ENCODE peak calls at places on chromosomes 13 and 19, in six cellular contexts. B is WTC11, Z is H1, D is HCT116, S is HepG2, I is K562. A is an unnamed sample.

GRCh38 chr19:30375651-30376050 is 3.5 kb downstream of the ZNF536 start:
- DNase-seq in Z (no peak), B (no peak), S (no peak), I (no peak), D (no peak), A (no peak)

GRCh38 chr13:26968431-26969335 is 202.9 kb downstream of the USP12 start:
- DNase-seq in I (no peak), D (no peak), Z (no peak), B (no peak), S (peak), A (no peak)

GRCh38 chr13:83798731-83799130 is 83.5 kb downstream of the SLITRK1 start:
- DNase-seq in Z (no peak), D (no peak), I (no peak), S (no peak), B (no peak), A (no peak)

GRCh38 chr13:41411536-41411935 is 45.8 kb upstream of the RGCC start:
- DNase-seq in B (peak), Z (no peak), S (peak), D (peak), I (peak), A (no peak)

GRCh38 chr13:93180376-93180966 is 46.1 kb upstream of the GPC6 start:
- DNase-seq in D (no peak), I (no peak), B (no peak), S (no peak), Z (no peak), A (no peak)

GRCh38 chr13:22076658-22077057 is 405.8 kb downstream of the FGF9 start:
- DNase-seq in Z (no peak), S (no peak), D (no peak), B (no peak), I (no peak), A (no peak)

GRCh38 chr19:1211494-1212234 is 6.1 kb downstream of the STK11 start:
- DNase-seq in D (no peak), Z (no peak), B (peak), S (no peak), I (no peak), A (no peak)

GRCh38 chr19:39334444-39334976 is 1.3 kb downstream of the GMFG start:
- DNase-seq in Z (no peak), B (no peak), I (no peak), S (no peak), D (no peak), A (no peak)

GRCh38 chr19:4539697-4540581 is at the start of gene LRG1:
- DNase-seq in B (no peak), Z (no peak), S (peak), I (peak), D (no peak), A (peak)

GRCh38 chr19:46118136-46118535 is 6.4 kb downstream of the IGFL3 start:
- DNase-seq in I (no peak), Z (no peak), B (no peak), S (no peak), D (no peak), A (no peak)

GRCh38 chr13:110304256-110304655 is 2.7 kb downstream of the COL4A1 start:
- DNase-seq in Z (no peak), B (no peak), D (no peak), S (no peak), I (no peak), A (no peak)

GRCh38 chr19:32702010-32702409 is 10.4 kb downstream of the NUDT19 start:
- DNase-seq in D (no peak), Z (no peak), I (no peak), S (peak), B (no peak), A (no peak)

GRCh38 chr13:72643339-72643989 is 84.0 kb downstream of the MZT1 start:
- DNase-seq in D (peak), I (peak), S (peak), Z (peak), B (peak), A (no peak)

GRCh38 chr13:102035969-102036368 is 365.9 kb downstream of the FGF14 start:
- DNase-seq in S (no peak), Z (no peak), D (no peak), I (no peak), B (no peak), A (no peak)

GRCh38 chr13:59332966-59333365 is 830.8 kb downstream of the DIAPH3 start:
- DNase-seq in B (no peak), S (no peak), Z (no peak), D (no peak), I (no peak), A (no peak)

GRCh38 chr19:1416014-1416841 is 8.8 kb downstream of the DAZAP1 start:
- DNase-seq in I (no peak), S (no peak), Z (no peak), D (no peak), B (no peak), A (no peak)

GRCh38 chr19:1252818-1253513 is 4.6 kb downstream of the MIDN start:
- DNase-seq in I (peak), S (peak), Z (no peak), B (no peak), D (no peak), A (no peak)

GRCh38 chr13:31213681-31214289 is 14.0 kb downstream of the B3GLCT start:
- DNase-seq in B (no peak), S (no peak), Z (no peak), I (no peak), D (no peak), A (no peak)

GRCh38 chr13:30409911-30410704 is 12.2 kb upstream of the UBE2L5 start:
- DNase-seq in S (no peak), Z (no peak), D (no peak), I (no peak), B (no peak), A (no peak)

GRCh38 chr13:111409413-111409812 is 89.0 kb downstream of the TEX29 start:
- DNase-seq in I (no peak), D (no peak), B (no peak), Z (no peak), S (no peak), A (no peak)

GRCh38 chr19:34254552-34255432 is at the start of gene GARRE1:
- DNase-seq in I (peak), B (peak), D (no peak), S (no peak), Z (peak), A (no peak)

GRCh38 chr19:48283908-48284307 is 14.0 kb downstream of the ZNF114 start:
- DNase-seq in Z (no peak), S (no peak), B (no peak), I (no peak), D (no peak), A (no peak)

GRCh38 chr13:96141032-96141431 is 51.1 kb downstream of the HS6ST3 start:
- DNase-seq in B (no peak), Z (no peak), D (no peak), S (peak), I (no peak), A (no peak)

GRCh38 chr19:30309983-30310805 is 62.0 kb upstream of the ZNF536 start:
- DNase-seq in Z (no peak), B (no peak), I (no peak), S (no peak), D (no peak), A (no peak)

GRCh38 chr13:89783221-89783755 is 1564.2 kb upstream of the MIR17HG start:
- DNase-seq in I (no peak), B (no peak), S (no peak), D (no peak), Z (no peak), A (no peak)

GRCh38 chr13:19586904-19587634 is 25.7 kb upstream of the TPTE2 start:
- DNase-seq in D (no peak), I (peak), S (peak), Z (no peak), B (no peak), A (peak)

GRCh38 chr13:75656590-75656989 is 20.5 kb downstream of the LMO7 start:
- DNase-seq in S (no peak), B (no peak), Z (no peak), I (no peak), D (no peak), A (no peak)

GRCh38 chr13:19984430-19985218 is 26.1 kb downstream of the ZMYM2 start:
- DNase-seq in S (peak), Z (no peak), B (no peak), D (peak), I (peak), A (peak)

GRCh38 chr13:114185182-114185971 is 6.3 kb downstream of the CFAP97D2 start:
- DNase-seq in I (no peak), D (no peak), S (no peak), B (no peak), Z (no peak), A (no peak)

GRCh38 chr13:74134226-74134776 is at the start of gene KLF12:
- DNase-seq in S (peak), Z (peak), I (peak), B (peak), D (peak), A (peak)

GRCh38 chr19:6739884-6740588 is 556 bp downstream of the TRIP10 start:
- DNase-seq in D (no peak), S (no peak), B (peak), I (peak), Z (peak), A (no peak)

GRCh38 chr19:21321996-21322395 is 7.2 kb downstream of the ZNF708 start:
- DNase-seq in Z (no peak), S (no peak), D (no peak), I (no peak), B (no peak), A (no peak)

GRCh38 chr13:99227331-99227900 is 26.8 kb downstream of the UBAC2 start:
- DNase-seq in Z (no peak), D (no peak), S (no peak), I (no peak), B (no peak), A (no peak)

GRCh38 chr13:99230991-99231390 is 27.2 kb downstream of the GPR18 start:
- DNase-seq in I (no peak), Z (no peak), B (no peak), D (no peak), S (no peak), A (no peak)

GRCh38 chr13:99226493-99226892 is 25.8 kb downstream of the UBAC2 start:
- DNase-seq in Z (no peak), D (no peak), I (no peak), S (no peak), B (no peak), A (no peak)

GRCh38 chr13:99228737-99229691 is 28.4 kb downstream of the UBAC2 start:
- DNase-seq in D (no peak), B (no peak), S (peak), Z (no peak), I (no peak), A (peak)

DNA sequence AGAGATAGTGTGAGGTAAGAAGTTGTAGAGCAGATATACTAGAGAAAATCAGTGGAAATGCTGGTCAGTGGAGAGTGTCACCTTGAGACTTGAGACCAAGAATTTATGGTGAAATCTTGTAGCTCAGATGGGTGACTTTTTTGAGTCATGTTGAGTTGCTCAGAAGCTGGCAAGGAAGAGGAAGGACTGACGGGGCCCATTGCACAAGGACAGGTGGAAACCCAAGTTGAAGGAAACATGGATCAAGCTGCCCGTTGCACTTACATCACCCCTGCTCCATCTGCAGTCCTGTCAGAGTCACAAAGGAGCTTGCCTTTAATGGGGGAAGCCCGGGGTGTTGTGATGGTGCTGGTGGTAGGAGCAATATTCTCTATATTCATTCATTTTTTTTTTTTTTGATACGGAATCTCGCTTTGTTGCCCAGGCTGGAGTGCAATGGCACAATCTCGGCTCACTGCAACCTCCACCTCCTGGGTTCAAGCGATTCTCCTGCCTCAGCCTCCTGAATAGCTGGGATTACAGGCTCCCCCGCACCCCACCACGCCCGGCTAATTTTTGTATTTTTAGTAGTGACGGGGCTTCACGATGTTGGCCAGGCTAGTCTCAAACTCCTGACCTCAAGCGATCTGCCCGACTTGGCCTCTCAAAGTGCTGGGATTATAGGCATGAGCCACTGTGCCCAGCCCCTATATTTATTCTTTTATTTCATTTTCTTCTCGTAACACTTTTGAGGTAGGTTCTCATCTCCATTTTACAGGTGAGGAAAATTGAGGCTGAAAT is 27.4 kb downstream of the UBAC2 start:
- DNase-seq in S (no peak), B (no peak), D (no peak), Z (no peak), I (no peak), A (no peak)
- TF ChIP-seq ATF3 in S (no peak), B (no peak), D (no peak), Z (no peak), I (no peak), A (no peak)

GRCh38 chr13:112911285-112911701 is 57.7 kb upstream of the MCF2L start:
- DNase-seq in S (no peak), I (no peak), B (no peak), Z (no peak), D (no peak), A (no peak)
- TF ChIP-seq ATF3 in S (no peak), I (no peak), B (no peak), Z (no peak), D (no peak), A (no peak)

GRCh38 chr13:25874907-25875306 is 176.9 kb downstream of the SHISA2 start:
- DNase-seq in Z (no peak), B (no peak), S (no peak), D (no peak), I (no peak), A (no peak)
- TF ChIP-seq ATF3 in Z (no peak), B (no peak), S (no peak), D (no peak), I (no peak), A (no peak)

GRCh38 chr19:10294368-10294697 is 4.6 kb downstream of the ICAM5 start:
- DNase-seq in I (no peak), D (no peak), B (peak), S (no peak), Z (peak), A (no peak)
- TF ChIP-seq ATF3 in I (no peak), D (no peak), B (no peak), S (no peak), Z (no peak), A (no peak)

GRCh38 chr19:49814010-49814409 is 918 bp upstream of the FUZ start:
- DNase-seq in Z (no peak), D (no peak), B (no peak), S (no peak), I (no peak), A (no peak)
- TF ChIP-seq ATF3 in Z (no peak), D (no peak), B (no peak), S (no peak), I (no peak), A (no peak)

GRCh38 chr19:47247308-47247990 is 8.9 kb upstream of the CCDC9 start:
- DNase-seq in Z (peak), I (peak), B (peak), S (peak), D (no peak), A (no peak)
- TF ChIP-seq ATF3 in Z (no peak), I (no peak), B (no peak), S (no peak), D (no peak), A (no peak)

GRCh38 chr13:47934371-47934770 is 66.7 kb downstream of the SUCLA2 start:
- DNase-seq in S (no peak), I (no peak), D (no peak), Z (no peak), B (no peak), A (no peak)
- TF ChIP-seq ATF3 in S (no peak), I (no peak), D (no peak), Z (no peak), B (no peak), A (no peak)

GRCh38 chr19:19528721-19529490 is at the start of gene YJEFN3:
- DNase-seq in B (peak), Z (no peak), I (no peak), D (no peak), S (no peak), A (no peak)
- TF ChIP-seq ATF3 in B (no peak), Z (no peak), I (no peak), D (no peak), S (no peak), A (no peak)

GRCh38 chr13:38661276-38661675 is 25.6 kb upstream of the FREM2 start:
- DNase-seq in I (no peak), B (no peak), S (no peak), D (no peak), Z (no peak), A (no peak)
- TF ChIP-seq ATF3 in I (no peak), B (no peak), S (no peak), D (no peak), Z (no peak), A (no peak)